ENCODE peak calls at places on chromosome 19, in eight cellular contexts. M is stomach, D is breast epithelium, U is GM23338, R is sigmoid colon, X is endothelial cell of umbilical vein, V is prostate gland, C is SK-N-SH. N is an unnamed sample.

GRCh38 chr19:42345191-42345812 is 19.9 kb downstream of the MEGF8 start:
- DNase-seq in M (no peak), R (no peak), D (no peak), C (no peak), V (no peak), U (no peak), X (no peak), N (no peak)

GRCh38 chr19:55537741-55538111 is 793 bp upstream of the SBK2 start:
- DNase-seq in M (no peak), X (no peak), D (no peak), C (no peak), R (no peak), U (peak; percentile 78), V (no peak), N (no peak)

GRCh38 chr19:39327990-39328705 is 7.5 kb upstream of the LRFN1 start:
- DNase-seq in M (peak; percentile 91), R (peak; percentile 91), D (peak; percentile 90), X (peak; percentile 62), U (peak; percentile 94), C (peak; percentile 84), V (peak; percentile 80), N (peak; percentile 90)

GRCh38 chr19:29724102-29724641 is 9.1 kb upstream of the C19orf12 start:
- DNase-seq in R (no peak), M (no peak), X (peak; percentile 31), V (no peak), D (no peak), C (no peak), U (peak; percentile 75), N (no peak)

GRCh38 chr19:48398329-48399235 is 5.1 kb downstream of the GRIN2D start:
- DNase-seq in R (peak; percentile 76), D (no peak), C (peak; percentile 96), U (peak; percentile 97), V (peak; percentile 44), X (peak; percentile 74), M (peak; percentile 78), N (peak; percentile 87)

GRCh38 chr19:16371540-16371986 is 46.9 kb downstream of the KLF2 start:
- DNase-seq in X (no peak), U (no peak), D (no peak), V (no peak), R (no peak), M (peak; percentile 85), C (no peak), N (no peak)

GRCh38 chr19:40054632-40055031 is 1.4 kb downstream of the ZNF780B start:
- DNase-seq in R (no peak), M (no peak), U (no peak), C (peak; percentile 7), V (no peak), D (no peak), X (no peak), N (no peak)

GRCh38 chr19:28239270-28239669 is 973.7 kb downstream of the UQCRFS1 start:
- DNase-seq in V (no peak), M (no peak), D (no peak), R (no peak), C (peak; percentile 12), U (peak; percentile 86), X (no peak), N (no peak)

GRCh38 chr19:47430041-47430802 is 10.9 kb upstream of the MEIS3 start:
- DNase-seq in D (peak; percentile 61), M (peak; percentile 53), U (peak; percentile 79), V (peak; percentile 32), C (no peak), R (no peak), X (peak; percentile 42), N (no peak)

GRCh38 chr19:29188704-29189375 is 24.1 kb downstream of the UQCRFS1 start:
- DNase-seq in X (no peak), M (no peak), U (no peak), V (no peak), C (no peak), D (no peak), R (no peak), N (no peak)

GRCh38 chr19:54470991-54471782 is 1.9 kb downstream of the CDC42EP5 start:
- DNase-seq in M (peak; percentile 62), D (no peak), U (peak; percentile 69), V (no peak), C (no peak), R (peak; percentile 78), X (peak; percentile 67), N (no peak)

GRCh38 chr19:43765109-43765876 is 10.5 kb upstream of the SMG9 start:
- DNase-seq in C (no peak), V (no peak), R (peak; percentile 87), M (peak; percentile 57), U (no peak), X (peak; percentile 68), D (no peak), N (no peak)

GRCh38 chr19:14612657-14613056 is 29.8 kb downstream of the CLEC17A start:
- DNase-seq in U (no peak), M (no peak), C (no peak), D (no peak), V (no peak), R (no peak), X (no peak), N (no peak)

GRCh38 chr19:14616310-14616870 is 33.5 kb downstream of the CLEC17A start:
- DNase-seq in V (no peak), X (no peak), M (no peak), U (no peak), D (no peak), R (no peak), C (no peak), N (no peak)

GRCh38 chr19:14619404-14619803 is 36.5 kb downstream of the CLEC17A start:
- DNase-seq in X (no peak), R (no peak), U (no peak), V (no peak), D (no peak), C (no peak), M (no peak), N (no peak)

GRCh38 chr19:14614099-14614412 is 31.2 kb downstream of the CLEC17A start:
- DNase-seq in C (no peak), V (no peak), D (no peak), M (no peak), X (no peak), R (no peak), U (no peak), N (no peak)

DNA sequence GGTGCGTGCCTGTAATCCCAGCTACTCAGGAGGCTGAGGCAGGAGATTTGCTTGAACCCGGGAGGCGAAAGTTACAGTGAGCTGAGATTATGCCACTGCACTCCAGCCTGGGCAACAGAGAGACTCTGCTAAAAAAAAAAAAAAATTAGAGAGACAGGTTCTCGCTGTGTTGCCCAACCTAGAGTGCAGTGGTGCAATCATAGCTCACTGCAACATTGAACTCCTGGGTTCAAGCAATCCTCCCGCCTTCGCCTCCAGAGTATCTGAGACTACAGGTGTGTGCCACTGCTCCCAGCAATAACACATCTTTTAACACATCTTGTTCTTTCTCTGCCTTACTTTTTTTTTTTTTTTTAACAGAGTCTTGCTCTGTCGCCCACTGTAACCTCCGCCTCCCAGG is 32.7 kb downstream of the CLEC17A start:
- DNase-seq in M (no peak), V (no peak), C (no peak), U (no peak), X (no peak), D (peak; percentile 6), R (no peak), N (no peak)
- TF ChIP-seq POLR2AphosphoS5 in M (no peak), V (no peak), C (no peak), U (no peak), X (no peak), D (no peak), R (no peak), N (no peak)

GRCh38 chr19:34269489-34269888 is 15.1 kb downstream of the GARRE1 start:
- DNase-seq in M (no peak), X (no peak), U (no peak), D (no peak), R (no peak), C (no peak), V (no peak), N (no peak)
- H3K27ac ChIP-seq in M (peak overlapping the region; percentile 73), X (peak overlapping the region; percentile 100), U (peak overlapping the region; percentile 18), D (peak overlapping the region; percentile 77), R (peak overlapping the region; percentile 47), C (peak overlapping the region; percentile 35), V (peak overlapping the region; percentile 52), N (peak overlapping the region; percentile 80)

GRCh38 chr19:13036366-13036976 is 41.2 kb downstream of the NFIX start:
- DNase-seq in U (no peak), D (peak; percentile 71), V (no peak), C (no peak), M (peak; percentile 66), R (peak; percentile 85), X (no peak), N (no peak)

GRCh38 chr19:13037718-13038117 is 42.4 kb downstream of the NFIX start:
- DNase-seq in R (no peak), M (no peak), D (no peak), C (no peak), V (no peak), X (no peak), U (no peak), N (no peak)

GRCh38 chr19:13034636-13035035 is 39.4 kb downstream of the NFIX start:
- DNase-seq in R (no peak), V (no peak), D (no peak), X (no peak), M (no peak), U (no peak), C (no peak), N (no peak)

GRCh38 chr19:13037161-13037560 is 41.9 kb downstream of the NFIX start:
- DNase-seq in M (no peak), R (no peak), U (no peak), X (peak; percentile 72), V (no peak), D (no peak), C (no peak), N (no peak)

DNA sequence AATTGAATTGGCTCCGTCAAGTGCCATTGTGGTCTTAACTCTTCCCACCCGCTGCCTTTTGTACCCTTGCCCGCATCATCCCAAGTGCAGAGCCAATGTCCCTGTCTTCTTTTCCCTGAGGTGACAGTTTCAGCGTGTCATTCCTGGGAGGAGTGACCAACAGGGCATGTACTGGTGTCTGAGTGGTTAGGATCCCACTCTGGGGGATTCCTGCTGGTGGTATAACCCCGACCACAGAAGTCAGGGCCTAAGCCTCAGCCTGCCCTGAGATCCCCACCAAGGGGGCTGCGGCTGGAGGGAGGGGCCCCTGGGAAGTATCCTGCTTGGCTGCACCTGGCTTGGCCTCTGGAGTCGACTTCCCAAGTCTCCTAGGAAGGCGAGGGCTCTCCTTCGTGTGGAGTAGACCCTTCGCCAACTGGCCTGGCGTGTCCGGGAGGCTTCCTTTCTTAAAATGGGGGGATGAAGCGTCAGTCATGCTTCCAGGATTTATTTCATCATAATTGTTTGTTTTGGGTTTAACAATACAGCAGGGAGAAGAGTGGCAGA is 40.6 kb downstream of the NFIX start:
- DNase-seq in D (no peak), X (no peak), R (no peak), C (no peak), V (no peak), U (no peak), M (no peak), N (no peak)
- H3K4me1 ChIP-seq in D (peaks cover 16% of the 10 kb centered on the region), X (peaks cover 15% of the 10 kb centered on the region), R (peaks cover 100% of the 10 kb centered on the region), C (peaks cover 61% of the 10 kb centered on the region), V (peaks cover 89% of the 10 kb centered on the region), U (peaks cover 8% of the 10 kb centered on the region), M (peaks cover 100% of the 10 kb centered on the region), N (peaks cover 100% of the 10 kb centered on the region)

DNA sequence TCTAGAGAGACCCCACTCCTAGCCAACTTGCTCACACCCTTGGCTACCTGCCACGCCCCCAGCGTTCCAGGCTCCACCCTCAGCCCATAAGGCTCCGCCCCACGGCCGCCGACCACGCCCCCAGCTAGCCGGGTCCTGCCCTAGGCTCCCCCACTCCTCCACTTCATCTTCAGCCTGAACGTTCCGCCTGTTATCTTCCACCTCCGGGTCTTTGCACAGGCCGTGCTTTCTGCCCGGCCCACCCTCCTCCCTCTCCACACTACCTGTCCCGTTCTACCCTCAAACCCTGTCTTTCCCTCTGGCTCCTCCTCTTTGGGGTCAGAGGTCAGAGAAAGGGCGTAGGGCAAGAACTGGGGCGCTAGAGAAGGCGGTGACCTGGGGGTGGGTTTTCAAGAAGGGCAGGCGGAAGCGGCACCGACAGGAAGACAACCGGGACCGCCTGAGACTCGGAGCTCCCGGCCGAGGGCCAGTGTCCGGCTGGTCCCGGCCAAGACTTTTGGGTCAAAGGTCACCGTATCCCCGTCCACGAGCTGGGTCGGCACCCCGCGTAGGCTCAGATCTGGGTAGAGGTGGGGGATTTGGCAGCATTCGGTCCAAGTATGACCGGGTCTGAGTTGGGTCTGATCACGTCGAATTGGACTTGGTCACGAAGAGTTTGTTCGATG is 2.2 kb downstream of the PDE4C start:
- DNase-seq in M (no peak), C (peak; percentile 89), X (peak; percentile 18), R (peak; percentile 69), U (peak; percentile 93), D (no peak), V (no peak), N (no peak)
- TF ChIP-seq POLR2AphosphoS5 in M (no peak), C (no peak), X (no peak), R (no peak), U (peak; percentile 8), D (no peak), V (no peak), N (no peak)